ENCODE peak calls at places on chromosomes 16 and 17, in six cellular contexts. C is activated naive CD8-positive, alpha-beta T cell treated with anti-CD3 and anti-CD28 coated beads, Interleukin-2, amount 50 U/mL, for 16 hours; R is HFFc6; W is astrocyte of the cerebellum; S is T-cell; D is left cardiac atrium. M is an unnamed sample.

GRCh38 chr16:87778830-87779579 is 13.2 kb upstream of the KLHDC4 start:
- DNase-seq in C (peak; percentile 86), R (peak; percentile 90), W (peak; percentile 84), S (peak; percentile 82), D (peak; percentile 92), M (peak; percentile 98)

GRCh38 chr17:27878776-27879562 is 14.2 kb downstream of the LYRM9 start:
- DNase-seq in C (no peak), R (no peak), W (no peak), S (peak; percentile 8), D (no peak), M (no peak)

GRCh38 chr17:42781639-42782401 is 1.4 kb downstream of the WNK4 start:
- DNase-seq in C (no peak), R (no peak), W (no peak), S (no peak), D (no peak), M (no peak)

GRCh38 chr16:80350066-80350465 is 190.7 kb upstream of the DYNLRB2 start:
- DNase-seq in C (no peak), R (no peak), W (no peak), S (no peak), D (no peak), M (no peak)

GRCh38 chr17:28726396-28726911 is 421 bp upstream of the TLCD1 start:
- DNase-seq in C (peak; percentile 48), R (peak; percentile 37), W (no peak), S (no peak), D (no peak), M (peak; percentile 80)

GRCh38 chr17:28280826-28281225 is 38.2 kb upstream of the TMEM97 start:
- DNase-seq in C (no peak), R (no peak), W (no peak), S (no peak), D (no peak), M (no peak)

GRCh38 chr17:80124351-80124981 is 22.5 kb downstream of the EIF4A3 start:
- DNase-seq in C (no peak), R (no peak), W (no peak), S (no peak), D (no peak), M (peak; percentile 87)

GRCh38 chr16:86270696-86271095 is 239.6 kb upstream of the FOXF1 start:
- DNase-seq in C (no peak), R (no peak), W (no peak), S (no peak), D (no peak), M (no peak)

GRCh38 chr17:31251075-31251474 is 46.0 kb downstream of the OMG start:
- DNase-seq in C (no peak), R (no peak), W (no peak), S (no peak), D (no peak), M (peak; percentile 8)

GRCh38 chr16:48687421-48688038 is 77.5 kb upstream of the N4BP1 start:
- DNase-seq in C (no peak), R (peak; percentile 66), W (peak; percentile 39), S (no peak), D (peak; percentile 58), M (peak; percentile 78)

GRCh38 chr16:84379731-84380369 is 11.5 kb downstream of the ATP2C2 start:
- DNase-seq in C (no peak), R (no peak), W (no peak), S (no peak), D (no peak), M (peak; percentile 37)

GRCh38 chr16:70724146-70725023 is 38.5 kb upstream of the MTSS2 start:
- DNase-seq in C (no peak), R (no peak), W (no peak), S (no peak), D (no peak), M (no peak)

M was measured in mesendoderm.